ENCODE peak calls at places on chromosomes 2 and 18, in eight cellular contexts. A is adipocyte, M is foreskin fibroblast, U is spleen, X is H7, N is tibial artery, K is HL-60, D is HAP-1. J is an unnamed sample.

GRCh38 chr2:30990176-30990575 is 148.1 kb downstream of the GALNT14 start:
- DNase-seq in U (no peak), N (no peak), D (no peak), K (no peak), A (no peak), X (no peak), M (no peak), J (no peak)

GRCh38 chr2:37583867-37584266 is 87.6 kb downstream of the CDC42EP3 start:
- DNase-seq in A (peak), X (no peak), K (no peak), N (no peak), U (no peak), M (no peak), D (no peak), J (no peak)

GRCh38 chr2:43724728-43725526 is 48.7 kb upstream of the C1GALT1C1L start:
- DNase-seq in N (no peak), A (no peak), X (no peak), M (no peak), U (no peak), K (no peak), D (no peak), J (no peak)

GRCh38 chr2:168396131-168396530 is 59.9 kb upstream of the CERS6 start:
- DNase-seq in A (peak), D (no peak), U (no peak), N (no peak), M (no peak), K (no peak), X (no peak), J (no peak)

GRCh38 chr2:98465456-98466201 is 21.0 kb downstream of the INPP4A start:
- DNase-seq in A (no peak), X (no peak), D (peak), M (no peak), N (no peak), U (peak), K (peak), J (peak)

GRCh38 chr2:172643142-172643541 is 87.3 kb downstream of the PDK1 start:
- DNase-seq in N (no peak), M (peak), K (no peak), X (no peak), D (no peak), U (no peak), A (no peak), J (peak)

GRCh38 chr2:168699834-168700417 is 102.5 kb upstream of the NOSTRIN start:
- DNase-seq in M (peak), U (no peak), N (no peak), K (no peak), X (no peak), A (peak), D (no peak), J (peak)

GRCh38 chr2:109611467-109612095 is 2.2 kb downstream of the SEPTIN10 start:
- DNase-seq in U (no peak), D (no peak), A (peak), K (no peak), M (peak), X (no peak), N (no peak), J (no peak)

GRCh38 chr2:74602553-74603281 is 45.4 kb downstream of the M1AP start:
- DNase-seq in U (no peak), M (peak), X (no peak), N (no peak), K (no peak), A (peak), D (no peak), J (no peak)

GRCh38 chr18:46302866-46303485 is 198.8 kb downstream of the HAUS1 start:
- DNase-seq in M (no peak), N (peak), K (no peak), A (no peak), X (no peak), D (no peak), U (peak), J (no peak)

GRCh38 chr2:101830555-101830954 is 133.0 kb downstream of the MAP4K4 start:
- DNase-seq in A (peak), N (no peak), X (no peak), M (peak), K (no peak), D (no peak), U (no peak), J (no peak)

GRCh38 chr18:73136134-73136533 is 268.3 kb upstream of the NETO1 start:
- DNase-seq in U (no peak), N (no peak), D (no peak), K (no peak), X (no peak), M (no peak), A (peak), J (no peak)

GRCh38 chr2:137050949-137051348 is 285.6 kb downstream of the THSD7B start:
- DNase-seq in D (peak), K (no peak), U (no peak), A (no peak), M (no peak), N (no peak), X (peak), J (no peak)

GRCh38 chr2:63614448-63614968 is 25.7 kb downstream of the MDH1 start:
- DNase-seq in D (peak), N (no peak), K (no peak), X (no peak), U (no peak), A (no peak), M (peak), J (no peak)

GRCh38 chr2:126933707-126934106 is 35.0 kb downstream of the TEX51 start:
- DNase-seq in M (no peak), U (no peak), K (no peak), N (no peak), D (no peak), X (no peak), A (no peak), J (no peak)

GRCh38 chr2:231928901-231929725 is 2.9 kb upstream of the NPPC start:
- DNase-seq in U (peak), M (no peak), X (peak), A (no peak), D (no peak), N (peak), K (no peak), J (no peak)

GRCh38 chr2:210663574-210663973 is 107.2 kb downstream of the CPS1 start:
- DNase-seq in U (no peak), A (peak), M (peak), X (peak), D (peak), K (peak), N (no peak), J (no peak)

GRCh38 chr2:9782197-9782719 is 61.0 kb upstream of the TAF1B start:
- DNase-seq in U (no peak), D (no peak), X (no peak), N (peak), M (no peak), K (no peak), A (no peak), J (no peak)

GRCh38 chr2:102072741-102073140 is 69.8 kb upstream of the IL1R1 start:
- DNase-seq in A (peak), M (no peak), D (no peak), N (no peak), K (no peak), X (no peak), U (no peak), J (peak)

DNA sequence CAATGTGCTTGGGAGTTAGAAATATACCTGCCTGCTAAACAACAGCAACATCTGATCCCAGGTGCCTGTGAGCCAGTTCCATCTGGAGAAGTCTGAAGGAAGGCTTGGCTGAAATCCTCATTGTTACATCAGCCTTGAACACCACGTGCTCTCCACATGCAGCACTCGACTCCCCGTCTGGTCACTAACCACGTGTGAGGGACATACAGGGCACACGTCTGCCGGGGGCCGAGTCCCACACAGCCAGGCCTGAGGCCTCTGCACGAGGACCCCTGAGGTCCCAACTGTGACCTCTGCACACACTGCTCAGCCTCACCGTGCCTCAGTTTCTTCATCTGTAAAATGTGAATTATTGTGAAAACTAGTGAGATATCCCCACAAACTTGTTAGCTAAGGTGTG is 236.5 kb upstream of the SALL3 start:
- DNase-seq in D (no peak), U (peak), K (no peak), X (no peak), N (no peak), A (no peak), M (no peak), J (no peak)
- H3K4me3 ChIP-seq in D (no peak), U (no peak), K (no peak), X (no peak), N (no peak), A (no peak), M (no peak), J (no peak)

DNA sequence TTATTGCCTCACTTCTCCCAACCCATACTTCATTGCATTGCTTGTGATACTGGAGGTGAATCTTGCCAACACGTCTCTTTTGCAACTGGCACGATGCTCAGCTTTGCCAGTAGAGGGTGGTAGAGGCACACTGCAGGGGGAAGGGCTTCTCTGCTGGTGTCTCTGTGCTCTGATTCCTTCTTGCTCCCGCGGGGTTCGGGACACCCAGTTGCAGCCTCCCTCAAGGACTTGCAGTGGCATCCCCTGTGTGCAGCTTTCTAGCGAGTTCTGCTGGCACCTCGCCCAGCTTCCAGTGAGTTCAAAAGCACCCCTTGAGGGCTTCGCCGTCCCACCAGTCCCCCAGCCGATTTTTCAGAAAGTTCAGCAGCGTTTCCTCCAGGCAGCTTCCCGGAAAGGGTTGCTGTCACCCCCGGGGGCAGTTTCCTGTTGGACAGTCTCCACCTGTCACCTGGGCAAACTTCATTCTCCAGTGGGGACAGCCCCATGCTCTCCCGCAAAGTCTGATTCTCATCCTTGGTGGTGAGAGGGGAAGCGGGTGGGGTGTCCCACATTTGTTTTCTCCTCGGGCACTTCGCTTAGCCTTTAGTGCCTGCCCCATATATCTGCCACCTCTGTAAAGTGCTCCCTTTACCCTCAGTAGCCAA is 35.4 kb upstream of the EN1 start:
- DNase-seq in U (peak), D (peak), X (peak), M (peak), K (peak), N (peak), A (peak), J (peak)
- H3K4me3 ChIP-seq in U (peak), D (peak), X (no peak), M (no peak), K (peak), N (peak), A (no peak), J (peak)

DNA sequence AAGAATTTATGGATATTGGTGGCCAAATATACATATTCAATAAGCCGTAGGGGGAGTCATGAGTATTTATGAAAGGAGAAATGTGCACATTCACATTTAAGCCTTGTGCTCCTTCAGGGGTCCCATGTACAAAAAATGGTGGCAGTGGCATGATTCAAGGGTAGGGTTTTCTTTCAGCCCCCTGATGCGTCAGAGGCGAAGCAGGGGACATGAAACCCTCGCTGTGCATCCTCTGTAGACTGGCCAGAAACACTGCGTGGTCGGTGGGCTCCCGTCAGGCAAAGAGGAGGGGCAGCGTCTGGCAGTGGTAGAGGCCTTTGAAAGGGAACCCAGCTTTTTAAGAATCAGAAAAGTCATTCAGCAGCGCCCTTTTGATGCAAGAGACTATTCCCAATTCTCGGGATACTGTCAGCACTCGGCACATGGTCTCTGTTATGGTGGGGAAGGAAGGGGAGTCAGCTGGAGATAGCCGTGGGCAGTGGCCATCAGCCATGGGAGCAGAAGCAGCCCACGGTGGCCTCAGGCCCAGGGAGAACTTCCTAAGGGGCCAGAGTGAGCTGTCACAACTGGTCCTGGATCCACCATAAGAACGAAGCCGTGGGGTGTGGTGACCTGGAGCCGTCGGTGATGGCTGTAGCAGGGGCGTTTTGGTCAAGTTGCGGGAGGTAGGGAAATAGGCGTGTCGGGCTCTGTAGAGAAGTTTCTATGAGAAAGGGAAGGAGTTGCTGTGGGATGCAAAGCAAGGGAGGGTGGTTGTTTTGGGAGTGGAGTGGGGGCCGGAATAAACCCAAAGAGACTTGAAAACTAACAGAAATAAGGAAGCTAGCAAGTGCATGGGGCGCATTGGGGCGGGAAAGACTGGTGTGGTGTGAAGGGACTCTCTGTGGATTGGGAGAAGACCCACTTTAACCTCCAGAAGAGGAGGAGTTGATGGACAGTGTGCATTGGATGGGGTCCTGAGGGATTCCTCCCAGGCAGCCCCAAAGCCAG is 95.6 kb downstream of the SH3BP4 start:
- DNase-seq in D (no peak), A (no peak), X (no peak), U (peak), K (no peak), M (no peak), N (peak), J (no peak)
- H3K4me3 ChIP-seq in D (no peak), A (no peak), X (no peak), U (no peak), K (no peak), M (no peak), N (no peak), J (no peak)

DNA sequence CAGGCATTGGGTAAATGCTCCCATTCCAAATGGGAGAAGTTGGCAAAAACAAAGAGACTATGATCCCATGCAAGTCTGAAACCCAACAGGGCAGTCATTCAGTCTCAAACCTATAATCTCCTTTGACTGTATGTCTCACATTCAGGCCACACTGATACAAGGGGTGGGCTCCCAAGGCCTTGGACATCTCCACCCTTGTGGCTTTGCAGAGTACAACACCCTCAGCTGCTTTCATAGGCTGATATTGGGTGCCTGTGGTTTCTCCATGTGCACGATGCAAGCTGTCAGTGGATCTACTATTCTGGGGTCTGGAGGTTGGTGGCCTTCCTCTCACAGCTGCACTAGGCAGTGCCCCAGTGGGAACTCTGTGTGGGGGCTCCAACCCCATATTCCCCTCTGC is 141.7 kb upstream of the CAB39 start:
- DNase-seq in U (no peak), K (no peak), M (no peak), N (no peak), A (no peak), D (no peak), X (no peak), J (no peak)
- H3K4me3 ChIP-seq in U (no peak), K (no peak), M (no peak), N (no peak), A (no peak), D (no peak), X (no peak), J (no peak)